ENCODE peak calls at places on chromosomes 6 and 20, in nine cellular contexts. C is kidney epithelial cell, B is psoas muscle, Q is dorsolateral prefrontal cortex, K is BE2C, E is hepatocyte, I is A673, Z is PC-3, L is cardiac muscle cell. U is an unnamed sample.

GRCh38 chr20:36116813-36117441 is 37.6 kb upstream of the EPB41L1 start:
- DNase-seq in C (peak; percentile 35), B (no peak), Q (no peak), K (no peak), E (no peak), I (no peak), Z (peak; percentile 43), L (no peak), U (no peak)

GRCh38 chr6:35213824-35214756 is at the start of gene SCUBE3:
- DNase-seq in C (no peak), B (peak; percentile 27), Q (no peak), K (peak; percentile 38), E (peak; percentile 76), I (peak; percentile 59), Z (peak; percentile 10), L (peak; percentile 82), U (no peak)

GRCh38 chr20:41278936-41279335 is 38.6 kb downstream of the ZHX3 start:
- DNase-seq in C (no peak), B (no peak), Q (no peak), K (no peak), E (no peak), I (no peak), Z (no peak), L (no peak), U (no peak)

GRCh38 chr6:97316982-97317381 is 34.0 kb upstream of the MMS22L start:
- DNase-seq in C (no peak), B (no peak), Q (no peak), K (no peak), E (no peak), I (no peak), Z (peak; percentile 12), L (no peak), U (no peak)

GRCh38 chr6:2741756-2742155 is 9.0 kb downstream of the MYLK4 start:
- DNase-seq in C (no peak), B (no peak), Q (no peak), K (no peak), E (no peak), I (no peak), Z (no peak), L (no peak), U (no peak)

GRCh38 chr20:1874534-1875168 is 20.6 kb upstream of the SIRPA start:
- DNase-seq in C (no peak), B (no peak), Q (no peak), K (no peak), E (peak; percentile 79), I (no peak), Z (no peak), L (no peak), U (no peak)

GRCh38 chr6:111789593-111789992 is 83.7 kb downstream of the FYN start:
- DNase-seq in C (no peak), B (peak; percentile 40), Q (no peak), K (no peak), E (no peak), I (no peak), Z (no peak), L (no peak), U (no peak)

GRCh38 chr6:79672631-79673065 is 41.5 kb downstream of the SH3BGRL2 start:
- DNase-seq in C (no peak), B (no peak), Q (no peak), K (no peak), E (peak; percentile 51), I (peak; percentile 25), Z (peak; percentile 65), L (no peak), U (peak; percentile 21)

GRCh38 chr6:32086661-32087573 is 22.2 kb downstream of the TNXB start:
- DNase-seq in C (peak; percentile 77), B (no peak), Q (no peak), K (no peak), E (no peak), I (peak; percentile 29), Z (peak; percentile 79), L (peak; percentile 10), U (no peak)

GRCh38 chr20:50390685-50391443 is 119.3 kb upstream of the PTPN1 start:
- DNase-seq in C (no peak), B (no peak), Q (no peak), K (no peak), E (no peak), I (no peak), Z (no peak), L (no peak), U (no peak)

GRCh38 chr6:28161410-28162079 is 19.9 kb downstream of the ZKSCAN8 start:
- DNase-seq in C (no peak), B (peak; percentile 75), Q (peak; percentile 28), K (peak; percentile 89), E (peak; percentile 82), I (peak; percentile 81), Z (no peak), L (peak; percentile 42), U (no peak)

GRCh38 chr6:105810105-105810921 is 275.8 kb upstream of the PRDM1 start:
- DNase-seq in C (peak; percentile 65), B (peak; percentile 27), Q (no peak), K (no peak), E (peak; percentile 50), I (peak; percentile 31), Z (peak; percentile 90), L (no peak), U (no peak)

GRCh38 chr6:145829950-145830349 is 15.4 kb upstream of the FBXO30 start:
- DNase-seq in C (no peak), B (no peak), Q (no peak), K (no peak), E (no peak), I (no peak), Z (no peak), L (no peak), U (no peak)

GRCh38 chr20:54475334-54476287 is at the start of gene DOK5:
- DNase-seq in C (no peak), B (peak; percentile 53), Q (no peak), K (no peak), E (peak; percentile 63), I (peak; percentile 52), Z (no peak), L (peak; percentile 54), U (no peak)

DNA sequence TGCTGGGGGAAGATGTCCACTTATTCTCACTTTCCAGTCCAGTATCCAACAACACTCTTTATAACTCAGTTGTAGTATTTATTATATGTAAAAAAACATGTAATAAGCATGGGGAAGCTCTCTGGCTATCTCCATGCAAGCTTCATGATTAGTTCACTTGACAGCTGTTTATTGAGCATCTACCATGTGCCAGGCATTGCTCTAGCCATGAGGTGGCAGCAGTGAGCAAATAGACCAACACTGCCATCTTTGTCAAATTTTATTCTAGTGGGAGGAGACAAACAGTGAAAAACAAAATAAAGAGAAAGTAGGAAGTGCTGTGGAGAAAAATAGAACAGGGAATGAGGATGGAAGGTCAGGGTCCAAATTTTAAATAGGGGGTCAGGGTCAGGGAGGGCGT is 131.8 kb downstream of the CFAP61 start:
- DNase-seq in C (no peak), B (no peak), Q (no peak), K (no peak), E (no peak), I (peak; percentile 31), Z (no peak), L (no peak), U (no peak)
- TF ChIP-seq CTCF in C (peak; percentile 12), B (no peak), Q (no peak), K (peak; percentile 51), E (peak; percentile 10), I (peak; percentile 55), Z (peak; percentile 58), L (peak; percentile 19), U (peak; percentile 15)

GRCh38 chr6:26136321-26136720 is 49.1 kb downstream of the HFE start:
- DNase-seq in C (no peak), B (no peak), Q (no peak), K (no peak), E (no peak), I (peak; percentile 90), Z (no peak), L (no peak), U (no peak)
- H3K4me3 ChIP-seq in C (no peak overlapping the region), B (no peak overlapping the region), Q (no peak overlapping the region), K (no peak overlapping the region), E (no peak overlapping the region), I (no peak overlapping the region), Z (no peak overlapping the region), L (no peak overlapping the region), U (no peak overlapping the region)

GRCh38 chr6:136527831-136528230 is 22.4 kb downstream of the MAP7 start:
- DNase-seq in C (no peak), B (no peak), Q (no peak), K (no peak), E (no peak), I (no peak), Z (peak; percentile 23), L (no peak), U (no peak)

GRCh38 chr6:136526937-136527336 is 23.3 kb downstream of the MAP7 start:
- DNase-seq in C (no peak), B (no peak), Q (no peak), K (no peak), E (no peak), I (no peak), Z (no peak), L (no peak), U (no peak)

GRCh38 chr6:136525586-136526195 is 24.5 kb downstream of the MAP7 start:
- DNase-seq in C (no peak), B (no peak), Q (peak; percentile 55), K (peak; percentile 39), E (no peak), I (no peak), Z (no peak), L (no peak), U (no peak)

GRCh38 chr6:136524936-136525413 is 25.2 kb downstream of the MAP7 start:
- DNase-seq in C (no peak), B (no peak), Q (peak; percentile 60), K (peak; percentile 18), E (no peak), I (no peak), Z (no peak), L (no peak), U (no peak)

GRCh38 chr6:136526196-136526930 is 23.9 kb downstream of the MAP7 start:
- DNase-seq in C (no peak), B (peak; percentile 30), Q (peak; percentile 79), K (peak; percentile 79), E (peak; percentile 63), I (peak; percentile 35), Z (no peak), L (peak; percentile 69), U (no peak)
- TF ChIP-seq CTCF in C (peak; percentile 71), B (no peak), Q (no peak), K (peak; percentile 63), E (peak; percentile 28), I (no peak), Z (no peak), L (peak; percentile 55), U (no peak)

GRCh38 chr20:25197173-25197869 is 1.8 kb downstream of the ENTPD6 start:
- DNase-seq in C (no peak), B (no peak), Q (no peak), K (no peak), E (no peak), I (no peak), Z (peak; percentile 25), L (no peak), U (no peak)

GRCh38 chr20:25198663-25199363 is 3.3 kb downstream of the ENTPD6 start:
- DNase-seq in C (no peak), B (no peak), Q (no peak), K (peak; percentile 49), E (no peak), I (no peak), Z (no peak), L (no peak), U (no peak)

GRCh38 chr20:25195962-25196700 is 619 bp downstream of the ENTPD6 start:
- DNase-seq in C (no peak), B (no peak), Q (no peak), K (peak; percentile 54), E (peak; percentile 66), I (peak; percentile 49), Z (peak; percentile 85), L (peak; percentile 42), U (peak; percentile 57)

GRCh38 chr20:25196701-25197120 is 1.2 kb downstream of the ENTPD6 start:
- DNase-seq in C (no peak), B (no peak), Q (no peak), K (no peak), E (no peak), I (peak; percentile 21), Z (no peak), L (peak; percentile 35), U (no peak)

GRCh38 chr20:25197870-25198190 is 2.3 kb downstream of the ENTPD6 start:
- DNase-seq in C (no peak), B (no peak), Q (no peak), K (no peak), E (no peak), I (no peak), Z (no peak), L (no peak), U (no peak)
- H3K4me3 ChIP-seq in C (no peak overlapping the region), B (no peak overlapping the region), Q (no peak overlapping the region), K (no peak overlapping the region), E (no peak overlapping the region), I (no peak overlapping the region), Z (peak overlapping the region; percentile 86), L (no peak overlapping the region), U (no peak overlapping the region)

U was measured in LNCaP clone FGC.